ENCODE peak calls at places on chromosomes 4 and X, in four cellular contexts. U, Y, V and X are unnamed samples.
A peak's percentile ranks its signal among the peaks of the same experiment; 100 is the strongest.

GRCh38 chr4:92091335-92091734 is 212.4 kb upstream of the GRID2 start:
- DNase-seq in U (no peak), Y (no peak), V (no peak), X (no peak)

GRCh38 chr4:37001688-37002436 is 242.7 kb upstream of the NWD2 start:
- DNase-seq in U (no peak), Y (no peak), V (no peak), X (no peak)

GRCh38 chr4:165328708-165329107 is 1.2 kb downstream of the MSMO1 start:
- DNase-seq in U (no peak), Y (no peak), V (no peak), X (no peak)

GRCh38 chrX:96183843-96184242 is 500.8 kb upstream of the DIAPH2 start:
- DNase-seq in U (peak; percentile 1), Y (no peak), V (peak; percentile 0), X (no peak)

GRCh38 chr4:177441061-177441802 is 1.0 kb downstream of the AGA start:
- DNase-seq in U (peak; percentile 28), Y (peak; percentile 55), V (peak; percentile 38), X (no peak)

GRCh38 chrX:138754861-138755260 is 43.3 kb upstream of the FGF13 start:
- DNase-seq in U (no peak), Y (no peak), V (no peak), X (no peak)

GRCh38 chr4:94678896-94679295 is 78.9 kb upstream of the BMPR1B start:
- DNase-seq in U (peak; percentile 18), Y (no peak), V (no peak), X (no peak)

GRCh38 chr4:169934794-169935400 is 91.3 kb downstream of the MFAP3L start:
- DNase-seq in U (no peak), Y (no peak), V (no peak), X (no peak)

GRCh38 chrX:149962859-149963757 is 24.8 kb upstream of the EOLA2 start:
- DNase-seq in U (peak; percentile 69), Y (no peak), V (peak; percentile 64), X (peak; percentile 36)

GRCh38 chrX:3244203-3244743 is 102.2 kb downstream of the MXRA5 start:
- DNase-seq in U (peak; percentile 91), Y (no peak), V (peak; percentile 86), X (no peak)

GRCh38 chr4:121147923-121148443 is 16.1 kb downstream of the TNIP3 start:
- DNase-seq in U (peak; percentile 41), Y (no peak), V (no peak), X (no peak)

GRCh38 chr4:152988721-152989553 is 52.8 kb downstream of the FHDC1 start:
- DNase-seq in U (no peak), Y (no peak), V (no peak), X (no peak)

GRCh38 chr4:5165419-5166369 is 114.4 kb downstream of the STK32B start:
- DNase-seq in U (peak; percentile 64), Y (no peak), V (peak; percentile 74), X (peak; percentile 63)

GRCh38 chrX:95056901-95057300 is 1382.9 kb downstream of the FAM133A start:
- DNase-seq in U (peak; percentile 4), Y (no peak), V (no peak), X (no peak)

GRCh38 chrX:100812216-100813158 is 7.7 kb upstream of the CSTF2 start:
- DNase-seq in U (no peak), Y (no peak), V (no peak), X (no peak)

GRCh38 chr4:107391630-107392028 is 328.4 kb downstream of the PAPSS1 start:
- DNase-seq in U (no peak), Y (no peak), V (no peak), X (no peak)

GRCh38 chr4:121690001-121690400 is 6.8 kb downstream of the ANXA5 start:
- DNase-seq in U (peak; percentile 86), Y (no peak), V (peak; percentile 93), X (no peak)

GRCh38 chrX:154368630-154369452 is 5.6 kb downstream of the FLNA start:
- DNase-seq in U (peak; percentile 90), Y (peak; percentile 89), V (peak; percentile 91), X (peak; percentile 91)

GRCh38 chrX:107894038-107894437 is 68.4 kb downstream of the MID2 start:
- DNase-seq in U (peak; percentile 42), Y (no peak), V (peak; percentile 44), X (no peak)

GRCh38 chr4:133102612-133103409 is 46.3 kb upstream of the PCDH10 start:
- DNase-seq in U (no peak), Y (no peak), V (no peak), X (no peak)

GRCh38 chr4:111037591-111037990 is 414.7 kb upstream of the PITX2 start:
- DNase-seq in U (no peak), Y (no peak), V (no peak), X (no peak)

GRCh38 chr4:163048447-163048846 is 118.2 kb downstream of the NAF1 start:
- DNase-seq in U (peak; percentile 19), Y (no peak), V (peak; percentile 43), X (peak; percentile 69)

GRCh38 chr4:140937866-140938265 is 181.7 kb upstream of the TBC1D9 start:
- DNase-seq in U (peak; percentile 80), Y (no peak), V (peak; percentile 70), X (peak; percentile 45)

GRCh38 chr4:183362916-183363542 is 40.8 kb upstream of the CLDN24 start:
- DNase-seq in U (peak; percentile 57), Y (no peak), V (peak; percentile 5), X (peak; percentile 46)

GRCh38 chr4:108556166-108556565 is 64.2 kb upstream of the RPL34 start:
- DNase-seq in U (no peak), Y (no peak), V (no peak), X (no peak)

GRCh38 chr4:65367306-65367705 is 303.0 kb downstream of the EPHA5 start:
- DNase-seq in U (no peak), Y (no peak), V (no peak), X (peak; percentile 17)

GRCh38 chrX:69286546-69286906 is 121.3 kb upstream of the PJA1 start:
- DNase-seq in U (no peak), Y (no peak), V (no peak), X (no peak)

GRCh38 chr4:96486563-96486962 is 646.7 kb downstream of the PDHA2 start:
- DNase-seq in U (no peak), Y (no peak), V (no peak), X (no peak)

GRCh38 chrX:133698298-133698697 is 283.0 kb upstream of the GPC4 start:
- DNase-seq in U (peak; percentile 28), Y (no peak), V (peak; percentile 14), X (no peak)

GRCh38 chr4:4918067-4918466 is 58.6 kb downstream of the MSX1 start:
- DNase-seq in U (no peak), Y (no peak), V (no peak), X (no peak)

GRCh38 chrX:47191331-47191730 is 2.3 kb upstream of the UBA1 start:
- DNase-seq in U (no peak), Y (no peak), V (peak; percentile 32), X (peak; percentile 11)

GRCh38 chr4:15781427-15782095 is 3.4 kb downstream of the CD38 start:
- DNase-seq in U (no peak), Y (no peak), V (no peak), X (no peak)

GRCh38 chr4:134622194-134622593 is 420.6 kb upstream of the PABPC4L start:
- DNase-seq in U (no peak), Y (no peak), V (peak; percentile 4), X (no peak)

GRCh38 chrX:2325076-2325784 is 175.5 kb downstream of the DHRSX start:
- DNase-seq in U (peak; percentile 84), Y (peak; percentile 55), V (no peak), X (no peak)

GRCh38 chrX:19177710-19178109 is 55.4 kb upstream of the ADGRG2 start:
- DNase-seq in U (no peak), Y (no peak), V (no peak), X (no peak)

GRCh38 chr4:110108960-110109359 is 89.5 kb downstream of the ELOVL6 start:
- DNase-seq in U (no peak), Y (no peak), V (no peak), X (no peak)

GRCh38 chr4:3317011-3317655 is 24.3 kb downstream of the RGS12 start:
- DNase-seq in U (no peak), Y (no peak), V (no peak), X (no peak)

GRCh38 chr4:125021189-125021588 is 293.6 kb upstream of the FAT4 start:
- DNase-seq in U (peak; percentile 37), Y (no peak), V (peak; percentile 26), X (no peak)

GRCh38 chr4:24659241-24659961 is 75.0 kb upstream of the DHX15 start:
- DNase-seq in U (no peak), Y (no peak), V (no peak), X (no peak)
- H3K4me3 ChIP-seq in U (no peak overlapping the region), Y (no peak overlapping the region), V (no peak overlapping the region), X (no peak overlapping the region)

DNA sequence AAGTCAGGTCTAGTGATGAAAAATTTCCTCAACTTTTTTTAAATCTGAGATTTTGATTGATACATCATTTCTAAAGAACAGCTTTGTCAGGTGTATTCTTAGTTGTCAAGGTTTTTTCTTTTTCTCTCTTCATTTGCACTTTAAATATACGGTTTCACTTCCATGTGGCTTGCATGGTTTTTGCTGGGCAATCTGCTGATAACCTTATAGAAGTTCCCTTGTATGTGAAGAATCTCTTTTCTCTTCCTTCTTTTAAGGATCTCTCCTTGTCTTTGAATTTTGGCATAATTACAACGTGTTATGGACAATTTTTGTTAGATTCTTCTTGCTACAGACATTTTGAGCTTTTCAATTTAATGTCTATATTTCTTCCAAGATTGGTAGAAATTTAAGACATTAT is 76.4 kb downstream of the ZNF721 start:
- DNase-seq in U (no peak), Y (no peak), V (no peak), X (no peak)
- H3K9me3 ChIP-seq in U (peaks cover 65% of the 10 kb centered on the region), Y (peaks cover 100% of the 10 kb centered on the region), V (peaks cover 93% of the 10 kb centered on the region), X (peaks cover 23% of the 10 kb centered on the region)

GRCh38 chrX:7926501-7926900 is 712 bp downstream of the PNPLA4 start:
- DNase-seq in U (peak; percentile 0), Y (no peak), V (no peak), X (no peak)
- H3K4me3 ChIP-seq in U (peak overlapping the region; percentile 81), Y (peak overlapping the region; percentile 59), V (peak overlapping the region; percentile 68), X (no peak overlapping the region)

GRCh38 chr4:25233194-25233593 is 639 bp upstream of the PI4K2B start:
- DNase-seq in U (no peak), Y (no peak), V (no peak), X (no peak)

GRCh38 chr4:25234390-25235367 is 846 bp downstream of the PI4K2B start:
- DNase-seq in U (peak; percentile 81), Y (peak; percentile 68), V (peak; percentile 92), X (peak; percentile 43)

GRCh38 chr4:25233737-25234389 is at the start of gene PI4K2B:
- DNase-seq in U (peak; percentile 57), Y (peak; percentile 93), V (peak; percentile 78), X (peak; percentile 81)

GRCh38 chr4:25235401-25235800 is 1.6 kb downstream of the PI4K2B start:
- DNase-seq in U (no peak), Y (no peak), V (no peak), X (no peak)

DNA sequence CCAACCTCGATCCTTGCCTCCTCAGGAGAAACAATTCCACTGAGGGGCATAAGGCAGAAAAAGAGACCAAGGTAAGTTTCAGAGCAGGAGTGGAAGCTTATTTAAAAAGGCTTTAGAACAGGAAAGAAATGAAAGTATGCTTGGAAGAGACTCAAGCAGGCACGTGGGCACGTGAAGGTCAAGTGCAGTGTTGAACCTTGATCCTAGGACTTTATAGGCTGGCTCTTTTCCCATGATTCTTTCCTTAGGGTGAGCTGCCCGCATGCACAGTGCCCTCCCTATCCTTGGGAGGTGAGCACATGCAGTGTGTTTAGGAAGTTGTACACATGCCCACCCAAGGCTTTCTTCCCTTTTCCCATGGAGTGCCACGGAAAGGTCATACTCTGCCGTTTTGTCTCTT is 4.0 kb upstream of the PI4K2B start:
- DNase-seq in U (no peak), Y (no peak), V (no peak), X (no peak)
- H3K9me3 ChIP-seq in U (peaks cover 4% of the 10 kb centered on the region), Y (peaks cover 12% of the 10 kb centered on the region), V (peaks cover 44% of the 10 kb centered on the region), X (peaks cover 5% of the 10 kb centered on the region)

GRCh38 chr4:73669410-73670183 is 49.4 kb upstream of the RASSF6 start:
- DNase-seq in U (no peak), Y (no peak), V (no peak), X (no peak)
- H3K4me3 ChIP-seq in U (no peak overlapping the region), Y (no peak overlapping the region), V (no peak overlapping the region), X (no peak overlapping the region)